ENCODE peak calls at places on chromosome 2, in five cellular contexts. B is GM23248, Z is right cardiac atrium, I is sigmoid colon, Y is left ventricle myocardium inferior. Q is an unnamed sample.
A peak's percentile ranks its signal among the peaks of the same experiment; 100 is the strongest.

GRCh38 chr2:83368916-83369315 is 1090.2 kb downstream of the SUCLG1 start:
- DNase-seq in Z (no peak), Y (no peak), B (peak; percentile 58), I (no peak), Q (no peak)

GRCh38 chr2:152387046-152387445 is 52.1 kb downstream of the FMNL2 start:
- DNase-seq in B (no peak), Y (no peak), Z (no peak), I (no peak), Q (no peak)

GRCh38 chr2:136058262-136058661 is 59.7 kb downstream of the CXCR4 start:
- DNase-seq in B (no peak), Y (no peak), Z (no peak), I (no peak), Q (no peak)

GRCh38 chr2:151644580-151644979 is 89.7 kb downstream of the NEB start:
- DNase-seq in B (no peak), I (no peak), Y (no peak), Z (no peak), Q (no peak)

GRCh38 chr2:133607679-133608078 is 39.4 kb upstream of the NCKAP5 start:
- DNase-seq in Z (no peak), I (no peak), B (peak; percentile 31), Y (no peak), Q (no peak)

GRCh38 chr2:185990861-185991525 is 252.4 kb downstream of the FSIP2 start:
- DNase-seq in Z (no peak), B (peak; percentile 2), Y (no peak), I (no peak), Q (no peak)

GRCh38 chr2:240136671-240137292 is 677 bp upstream of the COPS9 start:
- DNase-seq in Z (no peak), Y (no peak), I (no peak), B (no peak), Q (peak; percentile 60)

GRCh38 chr2:42048318-42049251 is 764 bp downstream of the PKDCC start:
- DNase-seq in Z (peak; percentile 37), I (peak; percentile 75), Y (no peak), B (peak; percentile 70), Q (no peak)

GRCh38 chr2:127525692-127526141 is 572 bp downstream of the IWS1 start:
- DNase-seq in B (peak; percentile 84), Z (no peak), Y (no peak), I (no peak), Q (no peak)

GRCh38 chr2:64540615-64541014 is 16.5 kb downstream of the AFTPH start:
- DNase-seq in B (no peak), Z (no peak), Y (no peak), I (no peak), Q (no peak)
- H3K27ac ChIP-seq in B (no peak overlapping the region), Z (no peak overlapping the region), Y (no peak overlapping the region), I (no peak overlapping the region), Q (no peak overlapping the region)

GRCh38 chr2:1268034-1268433 is 145.2 kb upstream of the TPO start:
- DNase-seq in Z (no peak), I (no peak), Y (no peak), B (no peak), Q (no peak)
- H3K4me3 ChIP-seq in Z (no peak overlapping the region), I (no peak overlapping the region), Y (no peak overlapping the region), B (no peak overlapping the region), Q (no peak overlapping the region)

GRCh38 chr2:164747140-164747539 is 94.5 kb downstream of the COBLL1 start:
- DNase-seq in I (no peak), B (no peak), Z (no peak), Y (no peak), Q (no peak)
- H3K27ac ChIP-seq in I (no peak overlapping the region), B (no peak overlapping the region), Z (no peak overlapping the region), Y (peak overlapping the region; percentile 16), Q (no peak overlapping the region)

GRCh38 chr2:11377915-11378649 is 33.6 kb upstream of the ROCK2 start:
- DNase-seq in B (no peak), I (peak; percentile 85), Z (peak; percentile 58), Y (no peak), Q (peak; percentile 72)
- H3K4me3 ChIP-seq in B (no peak overlapping the region), I (peak overlapping the region; percentile 18), Z (no peak overlapping the region), Y (peak overlapping the region; percentile 48), Q (peak overlapping the region; percentile 38)

DNA sequence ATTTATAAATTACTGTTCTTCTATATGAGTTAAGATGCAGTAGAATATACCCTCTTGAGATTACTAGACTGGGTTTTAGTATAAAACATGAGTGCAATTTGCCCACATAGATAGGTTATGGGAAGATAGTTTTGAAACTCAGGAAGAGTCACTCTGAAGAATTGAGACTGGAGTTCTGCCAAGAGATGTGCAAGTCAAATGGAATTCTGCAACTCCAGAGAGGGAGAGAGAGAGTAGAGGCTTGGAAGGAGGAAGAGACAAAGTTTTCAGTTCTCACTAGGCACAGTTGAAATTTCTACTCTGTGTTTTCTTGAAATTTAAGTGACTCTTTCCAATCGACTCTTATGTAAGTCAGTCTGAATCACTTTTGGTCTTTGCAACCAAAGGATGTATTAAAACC is 878.8 kb downstream of the TSN start:
- DNase-seq in Y (no peak), Z (no peak), B (peak; percentile 91), I (no peak), Q (no peak)
- H3K27ac ChIP-seq in Y (no peak overlapping the region), Z (no peak overlapping the region), B (peak overlapping the region; percentile 73), I (no peak overlapping the region), Q (no peak overlapping the region)

GRCh38 chr2:216951166-216951565 is 91.3 kb upstream of the TNP1 start:
- DNase-seq in B (no peak), I (no peak), Z (no peak), Y (no peak), Q (no peak)
- H3K4me3 ChIP-seq in B (no peak overlapping the region), I (no peak overlapping the region), Z (no peak overlapping the region), Y (no peak overlapping the region), Q (no peak overlapping the region)

GRCh38 chr2:75539955-75540716 is 20.6 kb downstream of the EVA1A start:
- DNase-seq in Z (no peak), Y (no peak), B (peak; percentile 59), I (no peak), Q (no peak)
- H3K27ac ChIP-seq in Z (no peak overlapping the region), Y (no peak overlapping the region), B (peak overlapping the region; percentile 53), I (no peak overlapping the region), Q (no peak overlapping the region)

Q was measured in coronary artery.